ENCODE peak calls at places on chromosomes 5 and 9, in seven cellular contexts. V, D, Y, X, T, W and M are unnamed samples.

GRCh38 chr9:135764731-135765130 is 62.7 kb downstream of the KCNT1 start:
- DNase-seq in V (no peak), D (no peak), Y (no peak), X (no peak), T (no peak), W (no peak), M (no peak)

GRCh38 chr5:81852277-81853004 is 101.5 kb upstream of the SSBP2 start:
- DNase-seq in V (peak), D (no peak), Y (no peak), X (no peak), T (no peak), W (no peak), M (no peak)

GRCh38 chr9:119907056-119907455 is 537.8 kb upstream of the BRINP1 start:
- DNase-seq in V (no peak), D (no peak), Y (no peak), X (no peak), T (no peak), W (no peak), M (no peak)

GRCh38 chr9:130058887-130059286 is 5.2 kb downstream of the GPR107 start:
- DNase-seq in V (no peak), D (no peak), Y (no peak), X (no peak), T (no peak), W (no peak), M (no peak)

GRCh38 chr5:5351288-5352089 is 71.0 kb upstream of the ICE1 start:
- DNase-seq in V (no peak), D (no peak), Y (no peak), X (no peak), T (peak), W (no peak), M (no peak)

GRCh38 chr5:176823076-176823481 is 12.7 kb downstream of the UNC5A start:
- DNase-seq in V (no peak), D (no peak), Y (no peak), X (no peak), T (peak), W (no peak), M (no peak)

GRCh38 chr9:77375956-77376532 is 198.7 kb downstream of the VPS13A start:
- DNase-seq in V (peak), D (no peak), Y (no peak), X (no peak), T (no peak), W (no peak), M (no peak)

GRCh38 chr5:159336586-159337290 is 6.5 kb upstream of the IL12B start:
- DNase-seq in V (no peak), D (no peak), Y (no peak), X (no peak), T (no peak), W (no peak), M (no peak)

GRCh38 chr5:164289526-164289925 is 784.1 kb downstream of the MAT2B start:
- DNase-seq in V (no peak), D (no peak), Y (no peak), X (no peak), T (no peak), W (no peak), M (no peak)

GRCh38 chr5:36066540-36067210 is at the start of gene UGT3A2:
- DNase-seq in V (peak), D (no peak), Y (no peak), X (no peak), T (no peak), W (peak), M (no peak)

GRCh38 chr5:57816108-57816507 is 333.5 kb upstream of the ACTBL2 start:
- DNase-seq in V (no peak), D (no peak), Y (no peak), X (no peak), T (peak), W (no peak), M (no peak)

GRCh38 chr9:124209774-124210173 is 48.0 kb upstream of the NEK6 start:
- DNase-seq in V (no peak), D (no peak), Y (no peak), X (no peak), T (no peak), W (no peak), M (no peak)

GRCh38 chr5:116942622-116943021 is 368.0 kb upstream of the SEMA6A start:
- DNase-seq in V (no peak), D (no peak), Y (no peak), X (no peak), T (no peak), W (no peak), M (no peak)

GRCh38 chr5:157273131-157273556 is 7.2 kb downstream of the CYFIP2 start:
- DNase-seq in V (no peak), D (no peak), Y (no peak), X (no peak), T (no peak), W (peak), M (no peak)

GRCh38 chr9:32424616-32425015 is 40.2 kb downstream of the ACO1 start:
- DNase-seq in V (no peak), D (no peak), Y (no peak), X (no peak), T (peak), W (no peak), M (no peak)

GRCh38 chr5:76371955-76372319 is 31.1 kb upstream of the IQGAP2 start:
- DNase-seq in V (no peak), D (no peak), Y (no peak), X (no peak), T (peak), W (no peak), M (no peak)

GRCh38 chr5:56319281-56320242 is 86.4 kb upstream of the ANKRD55 start:
- DNase-seq in V (no peak), D (no peak), Y (no peak), X (no peak), T (no peak), W (no peak), M (no peak)

GRCh38 chr5:90874066-90874465 is 315.5 kb downstream of the ADGRV1 start:
- DNase-seq in V (no peak), D (no peak), Y (no peak), X (no peak), T (no peak), W (no peak), M (no peak)

GRCh38 chr9:87786423-87786822 is 60.5 kb downstream of the CTSL start:
- DNase-seq in V (no peak), D (no peak), Y (no peak), X (no peak), T (no peak), W (no peak), M (no peak)

GRCh38 chr9:107213080-107213479 is 70.0 kb upstream of the RAD23B start:
- DNase-seq in V (no peak), D (no peak), Y (no peak), X (no peak), T (no peak), W (no peak), M (no peak)

GRCh38 chr5:178078197-178078995 is 34.9 kb upstream of the N4BP3 start:
- DNase-seq in V (no peak), D (no peak), Y (no peak), X (no peak), T (peak), W (no peak), M (no peak)

GRCh38 chr9:118643118-118643517 is 726.1 kb downstream of the BRINP1 start:
- DNase-seq in V (peak), D (no peak), Y (no peak), X (peak), T (peak), W (no peak), M (no peak)

GRCh38 chr9:6105738-6106137 is 90.3 kb upstream of the RANBP6 start:
- DNase-seq in V (no peak), D (no peak), Y (no peak), X (no peak), T (no peak), W (no peak), M (no peak)

GRCh38 chr5:34674226-34674625 is 18.1 kb downstream of the RAI14 start:
- DNase-seq in V (no peak), D (no peak), Y (no peak), X (no peak), T (peak), W (no peak), M (no peak)

GRCh38 chr5:172858990-172859811 is 25.1 kb downstream of the ERGIC1 start:
- DNase-seq in V (no peak), D (peak), Y (peak), X (peak), T (peak), W (no peak), M (no peak)